ENCODE peak calls at places on chromosomes 16 and 17, in eight cellular contexts. One of them, this sample, is unnamed.

GRCh38 chr17:40915199-40915661 is 22.2 kb downstream of the KRT23 start:
- DNase-seq in body of pancreas: no peak
- DNase-seq in breast epithelium: no peak
- DNase-seq in AG10803: peak; percentile 96
- DNase-seq in thoracic aorta: no peak
- DNase-seq in mucosa of descending colon: no peak
- DNase-seq in esophagus squamous epithelium: no peak
- DNase-seq in IMR-90: peak; percentile 98
- DNase-seq in this sample: peak; percentile 97

GRCh38 chr16:75250089-75250808 is 1.2 kb downstream of the BCAR1 start:
- DNase-seq in esophagus squamous epithelium: no peak
- DNase-seq in AG10803: no peak
- DNase-seq in thoracic aorta: no peak
- DNase-seq in mucosa of descending colon: peak; percentile 87
- DNase-seq in breast epithelium: no peak
- DNase-seq in body of pancreas: peak; percentile 90
- DNase-seq in IMR-90: no peak
- DNase-seq in this sample: no peak

GRCh38 chr16:12290165-12290564 is 313.6 kb downstream of the SNX29 start:
- DNase-seq in mucosa of descending colon: no peak
- DNase-seq in body of pancreas: no peak
- DNase-seq in AG10803: no peak
- DNase-seq in esophagus squamous epithelium: no peak
- DNase-seq in breast epithelium: no peak
- DNase-seq in thoracic aorta: no peak
- DNase-seq in IMR-90: no peak
- DNase-seq in this sample: no peak

GRCh38 chr17:3535253-3535995 is 22.2 kb downstream of the TRPV3 start:
- DNase-seq in thoracic aorta: no peak
- DNase-seq in esophagus squamous epithelium: no peak
- DNase-seq in AG10803: peak; percentile 80
- DNase-seq in breast epithelium: no peak
- DNase-seq in mucosa of descending colon: peak; percentile 74
- DNase-seq in IMR-90: peak; percentile 62
- DNase-seq in body of pancreas: peak; percentile 49
- DNase-seq in this sample: peak; percentile 68

GRCh38 chr16:85192736-85193493 is 80.6 kb upstream of the CIBAR2 start:
- DNase-seq in esophagus squamous epithelium: no peak
- DNase-seq in mucosa of descending colon: no peak
- DNase-seq in AG10803: peak; percentile 65
- DNase-seq in IMR-90: peak; percentile 93
- DNase-seq in body of pancreas: no peak
- DNase-seq in breast epithelium: no peak
- DNase-seq in thoracic aorta: no peak
- DNase-seq in this sample: no peak

GRCh38 chr16:57906385-57907316 is 64.3 kb downstream of the CNGB1 start:
- DNase-seq in thoracic aorta: no peak
- DNase-seq in esophagus squamous epithelium: no peak
- DNase-seq in mucosa of descending colon: no peak
- DNase-seq in body of pancreas: no peak
- DNase-seq in AG10803: peak; percentile 23
- DNase-seq in breast epithelium: no peak
- DNase-seq in IMR-90: no peak
- DNase-seq in this sample: no peak

GRCh38 chr16:62283-62682 is 8.7 kb downstream of the SNRNP25 start:
- DNase-seq in mucosa of descending colon: no peak
- DNase-seq in esophagus squamous epithelium: no peak
- DNase-seq in IMR-90: no peak
- DNase-seq in breast epithelium: no peak
- DNase-seq in body of pancreas: no peak
- DNase-seq in thoracic aorta: no peak
- DNase-seq in AG10803: no peak
- DNase-seq in this sample: no peak

GRCh38 chr17:77609553-77610517 is 348.7 kb upstream of the TNRC6C start:
- DNase-seq in mucosa of descending colon: no peak
- DNase-seq in breast epithelium: no peak
- DNase-seq in body of pancreas: no peak
- DNase-seq in IMR-90: no peak
- DNase-seq in AG10803: peak; percentile 20
- DNase-seq in thoracic aorta: no peak
- DNase-seq in esophagus squamous epithelium: no peak
- DNase-seq in this sample: no peak

GRCh38 chr17:81822312-81822637 is 10.8 kb downstream of the MCRIP1 start:
- DNase-seq in mucosa of descending colon: no peak
- DNase-seq in breast epithelium: no peak
- DNase-seq in esophagus squamous epithelium: no peak
- DNase-seq in IMR-90: no peak
- DNase-seq in thoracic aorta: no peak
- DNase-seq in AG10803: no peak
- DNase-seq in body of pancreas: no peak
- DNase-seq in this sample: no peak

GRCh38 chr17:64547354-64547753 is 40.6 kb downstream of the CEP95 start:
- DNase-seq in mucosa of descending colon: no peak
- DNase-seq in esophagus squamous epithelium: no peak
- DNase-seq in thoracic aorta: no peak
- DNase-seq in AG10803: no peak
- DNase-seq in IMR-90: no peak
- DNase-seq in breast epithelium: no peak
- DNase-seq in body of pancreas: no peak
- DNase-seq in this sample: no peak

GRCh38 chr16:65125322-65125721 is 3.5 kb upstream of the CDH11 start:
- DNase-seq in IMR-90: peak; percentile 30
- DNase-seq in esophagus squamous epithelium: no peak
- DNase-seq in body of pancreas: no peak
- DNase-seq in mucosa of descending colon: no peak
- DNase-seq in AG10803: no peak
- DNase-seq in thoracic aorta: no peak
- DNase-seq in breast epithelium: no peak
- DNase-seq in this sample: no peak
- H3K4me3 ChIP-seq in IMR-90: no peak overlapping the region
- H3K4me3 ChIP-seq in esophagus squamous epithelium: no peak overlapping the region
- H3K4me3 ChIP-seq in body of pancreas: no peak overlapping the region
- H3K4me3 ChIP-seq in mucosa of descending colon: no peak overlapping the region
- H3K4me3 ChIP-seq in AG10803: peak overlapping the region; percentile 81
- H3K4me3 ChIP-seq in thoracic aorta: no peak overlapping the region
- H3K4me3 ChIP-seq in breast epithelium: peak overlapping the region; percentile 70
- H3K4me3 ChIP-seq in this sample: no peak overlapping the region

GRCh38 chr16:52976539-52977167 is 76.0 kb downstream of the CHD9NB start:
- DNase-seq in esophagus squamous epithelium: no peak
- DNase-seq in IMR-90: peak; percentile 22
- DNase-seq in thoracic aorta: no peak
- DNase-seq in mucosa of descending colon: no peak
- DNase-seq in AG10803: peak; percentile 31
- DNase-seq in body of pancreas: no peak
- DNase-seq in breast epithelium: no peak
- DNase-seq in this sample: peak; percentile 66
- TF ChIP-seq CTCF in esophagus squamous epithelium: peak; percentile 27
- TF ChIP-seq CTCF in IMR-90: peak; percentile 36
- TF ChIP-seq CTCF in thoracic aorta: no peak
- TF ChIP-seq CTCF in mucosa of descending colon: peak; percentile 35
- TF ChIP-seq CTCF in AG10803: peak; percentile 54
- TF ChIP-seq CTCF in body of pancreas: no peak
- TF ChIP-seq CTCF in breast epithelium: no peak
- TF ChIP-seq CTCF in this sample: peak; percentile 69

GRCh38 chr16:14308357-14308723 is 237.2 kb downstream of the MRTFB start:
- DNase-seq in AG10803: no peak
- DNase-seq in breast epithelium: no peak
- DNase-seq in esophagus squamous epithelium: no peak
- DNase-seq in body of pancreas: no peak
- DNase-seq in mucosa of descending colon: no peak
- DNase-seq in thoracic aorta: no peak
- DNase-seq in IMR-90: no peak
- DNase-seq in this sample: no peak

GRCh38 chr16:14307059-14307531 is 236.0 kb downstream of the MRTFB start:
- DNase-seq in esophagus squamous epithelium: no peak
- DNase-seq in IMR-90: no peak
- DNase-seq in mucosa of descending colon: no peak
- DNase-seq in thoracic aorta: no peak
- DNase-seq in body of pancreas: no peak
- DNase-seq in breast epithelium: no peak
- DNase-seq in AG10803: no peak
- DNase-seq in this sample: no peak

GRCh38 chr16:14306485-14307058 is 235.5 kb downstream of the MRTFB start:
- DNase-seq in IMR-90: no peak
- DNase-seq in thoracic aorta: no peak
- DNase-seq in body of pancreas: no peak
- DNase-seq in AG10803: no peak
- DNase-seq in mucosa of descending colon: no peak
- DNase-seq in breast epithelium: no peak
- DNase-seq in esophagus squamous epithelium: no peak
- DNase-seq in this sample: no peak

GRCh38 chr16:14309001-14309886 is 238.1 kb downstream of the MRTFB start:
- DNase-seq in mucosa of descending colon: no peak
- DNase-seq in breast epithelium: peak; percentile 76
- DNase-seq in body of pancreas: peak; percentile 94
- DNase-seq in thoracic aorta: no peak
- DNase-seq in IMR-90: peak; percentile 39
- DNase-seq in AG10803: peak; percentile 63
- DNase-seq in esophagus squamous epithelium: no peak
- DNase-seq in this sample: peak; percentile 97

GRCh38 chr16:14307623-14308356 is 236.7 kb downstream of the MRTFB start:
- DNase-seq in thoracic aorta: no peak
- DNase-seq in esophagus squamous epithelium: no peak
- DNase-seq in IMR-90: no peak
- DNase-seq in breast epithelium: no peak
- DNase-seq in AG10803: peak; percentile 61
- DNase-seq in mucosa of descending colon: no peak
- DNase-seq in body of pancreas: peak; percentile 78
- DNase-seq in this sample: peak; percentile 61
- H3K4me3 ChIP-seq in thoracic aorta: peak overlapping the region; percentile 41
- H3K4me3 ChIP-seq in esophagus squamous epithelium: no peak overlapping the region
- H3K4me3 ChIP-seq in IMR-90: no peak overlapping the region
- H3K4me3 ChIP-seq in breast epithelium: no peak overlapping the region
- H3K4me3 ChIP-seq in AG10803: peak overlapping the region; percentile 37
- H3K4me3 ChIP-seq in mucosa of descending colon: no peak overlapping the region
- H3K4me3 ChIP-seq in body of pancreas: no peak overlapping the region
- H3K4me3 ChIP-seq in this sample: no peak overlapping the region

DNA sequence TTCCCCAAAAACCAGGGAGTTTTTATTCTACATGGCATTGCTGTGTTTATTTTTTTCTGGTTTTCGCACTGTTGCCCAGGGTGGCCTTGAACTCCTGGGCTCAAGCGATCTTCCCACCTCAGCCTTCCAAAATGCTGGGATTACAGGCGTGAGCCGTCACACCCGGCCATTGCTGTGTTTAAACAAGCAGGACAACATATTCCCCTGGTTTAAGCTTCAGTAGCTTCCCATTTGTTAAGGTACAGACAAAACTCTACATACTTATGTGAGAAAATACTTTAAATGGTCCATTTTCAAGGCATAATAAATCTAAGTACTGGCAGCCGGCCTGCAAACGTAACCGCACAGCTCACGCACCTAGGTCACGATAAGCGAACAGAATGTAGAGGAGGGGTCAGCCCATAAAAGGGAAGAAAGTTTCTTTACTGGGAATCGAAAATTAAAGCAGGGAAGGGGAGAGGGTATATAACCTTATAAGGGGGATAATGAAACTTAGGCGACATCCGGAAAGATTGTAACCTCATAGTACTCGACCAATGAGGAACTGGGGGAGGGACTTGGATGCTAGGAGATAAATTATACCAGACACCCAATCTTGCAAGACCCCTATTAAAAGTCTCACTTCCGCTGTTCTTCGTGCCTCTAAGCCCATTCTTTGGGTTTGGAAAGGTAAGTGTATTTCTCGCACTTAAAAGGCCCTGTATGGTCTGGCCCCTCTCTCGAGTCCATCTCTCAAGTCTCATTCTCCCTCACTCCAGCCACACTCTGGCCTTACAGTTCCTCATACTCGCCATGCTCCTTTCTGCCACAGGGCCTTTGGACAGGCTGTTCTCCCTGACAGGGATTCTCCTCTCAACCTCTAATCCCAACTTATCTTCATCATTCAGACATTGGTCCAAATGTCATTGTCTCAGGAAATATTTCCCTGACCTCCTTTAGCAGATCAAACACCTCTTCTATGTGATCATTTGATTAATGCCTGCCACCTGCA is 59.2 kb downstream of the TEX14 start:
- DNase-seq in thoracic aorta: no peak
- DNase-seq in esophagus squamous epithelium: no peak
- DNase-seq in IMR-90: no peak
- DNase-seq in mucosa of descending colon: no peak
- DNase-seq in body of pancreas: no peak
- DNase-seq in breast epithelium: no peak
- DNase-seq in AG10803: no peak
- DNase-seq in this sample: no peak
- TF ChIP-seq CTCF in thoracic aorta: no peak
- TF ChIP-seq CTCF in esophagus squamous epithelium: no peak
- TF ChIP-seq CTCF in IMR-90: no peak
- TF ChIP-seq CTCF in mucosa of descending colon: no peak
- TF ChIP-seq CTCF in body of pancreas: no peak
- TF ChIP-seq CTCF in breast epithelium: no peak
- TF ChIP-seq CTCF in AG10803: no peak
- TF ChIP-seq CTCF in this sample: no peak